ENCODE peak calls at places on chromosomes 6 and 20, in five cellular contexts. U is ovary, W is Panc1, I is A673, B is left lung. L is an unnamed sample. For H3K4me1, the result is how much of the 10 kb centered on the place peaks cover.

GRCh38 chr20:62816879-62817873 is at the start of gene COL9A3:
- DNase-seq in U (no peak), W (no peak), I (no peak), B (no peak), L (no peak)

GRCh38 chr20:56017560-56017959 is 12.2 kb upstream of the CBLN4 start:
- DNase-seq in U (no peak), W (no peak), I (no peak), B (no peak), L (no peak)

GRCh38 chr20:60787264-60787663 is 464.8 kb upstream of the CDH4 start:
- DNase-seq in U (no peak), W (no peak), I (no peak), B (no peak), L (no peak)

GRCh38 chr20:6715350-6716063 is 52.0 kb upstream of the BMP2 start:
- DNase-seq in U (no peak), W (no peak), I (no peak), B (no peak), L (no peak)

GRCh38 chr6:169862464-169863148 is 111.2 kb downstream of the ERMARD start:
- DNase-seq in U (no peak), W (no peak), I (no peak), B (no peak), L (no peak)

GRCh38 chr6:118650500-118651281 is 700 bp downstream of the CEP85L start:
- DNase-seq in U (peak), W (no peak), I (peak), B (peak), L (peak)

GRCh38 chr6:110491644-110492317 is 15.4 kb upstream of the SLC22A16 start:
- DNase-seq in U (no peak), W (no peak), I (peak), B (no peak), L (no peak)

GRCh38 chr20:4038047-4038459 is 22.7 kb upstream of the RNF24 start:
- DNase-seq in U (no peak), W (no peak), I (peak), B (peak), L (peak)

GRCh38 chr20:1943267-1944002 is 48.2 kb downstream of the SIRPA start:
- DNase-seq in U (peak), W (no peak), I (no peak), B (peak), L (no peak)

GRCh38 chr6:42454428-42454791 is 2.7 kb upstream of the TRERF1 start:
- DNase-seq in U (peak), W (no peak), I (no peak), B (peak), L (no peak)
- H3K4me3 ChIP-seq in U (peak), W (peak), I (no peak), B (no peak), L (no peak)

DNA sequence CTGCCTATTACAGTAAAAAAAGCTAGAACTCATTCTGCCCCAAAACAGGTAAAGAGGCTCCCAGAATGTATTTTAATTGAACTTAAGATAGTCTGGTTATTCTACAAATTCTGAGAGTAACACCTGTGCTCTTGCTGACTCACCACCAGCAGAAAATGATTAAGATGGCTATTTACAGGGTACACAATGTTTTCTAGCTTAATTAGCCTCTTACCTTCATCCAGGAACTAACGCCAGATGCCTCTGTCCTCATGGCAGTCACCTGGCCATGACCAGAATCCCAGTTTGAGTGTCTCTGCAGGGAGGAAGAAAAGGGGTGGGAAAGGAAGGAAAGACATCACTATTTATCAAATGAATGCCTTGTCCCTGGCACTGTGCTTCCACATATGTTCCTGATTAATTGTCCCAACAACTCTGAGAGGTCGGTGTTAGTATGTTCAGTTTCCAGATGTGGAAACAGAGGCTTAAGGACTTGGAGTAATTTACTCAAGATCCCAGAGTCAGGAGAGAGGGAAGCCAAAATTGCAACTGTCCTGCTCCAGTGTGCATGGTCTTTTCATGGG is 31.2 kb upstream of the PPP1R3G start:
- DNase-seq in U (no peak), W (no peak), I (peak), B (no peak), L (no peak)
- H3K4me1 ChIP-seq in U (under half), W (under half), I (under half), B (under half), L (under half)

GRCh38 chr6:43285832-43286231 is 12.2 kb upstream of the SLC22A7 start:
- DNase-seq in U (no peak), W (no peak), I (no peak), B (no peak), L (no peak)

GRCh38 chr6:43286456-43286994 is 11.5 kb upstream of the SLC22A7 start:
- DNase-seq in U (no peak), W (no peak), I (no peak), B (no peak), L (no peak)

GRCh38 chr6:43284986-43285385 is 13.1 kb upstream of the SLC22A7 start:
- DNase-seq in U (no peak), W (no peak), I (no peak), B (no peak), L (no peak)

GRCh38 chr6:43283905-43284304 is 14.2 kb upstream of the SLC22A7 start:
- DNase-seq in U (no peak), W (no peak), I (no peak), B (no peak), L (no peak)

GRCh38 chr6:43285415-43285814 is 12.6 kb upstream of the SLC22A7 start:
- DNase-seq in U (no peak), W (no peak), I (no peak), B (no peak), L (no peak)
- H3K4me3 ChIP-seq in U (no peak), W (no peak), I (peak), B (no peak), L (no peak)

GRCh38 chr20:57435105-57435497 is 43.9 kb downstream of the RBM38 start:
- DNase-seq in U (no peak), W (no peak), I (no peak), B (no peak), L (no peak)
- H3K4me1 ChIP-seq in U (under half), W (under half), I (under half), B (under half), L (under half)